ENCODE peak calls at places on chromosome 2, in eight cellular contexts. S is aorta, U is sigmoid colon, L is neural progenitor cell, B is A673, G is H9, R is right cardiac atrium, E is PC-9. P is an unnamed sample.

GRCh38 chr2:43139996-43140621 is 86.3 kb downstream of the ZFP36L2 start:
- DNase-seq in S (peak; percentile 71), U (no peak), L (no peak), B (no peak), G (no peak), R (peak; percentile 83), E (no peak), P (peak; percentile 85)

GRCh38 chr2:92073815-92074548 is 2797.2 kb upstream of the TEKT4 start:
- DNase-seq in S (peak; percentile 61), U (peak; percentile 47), L (no peak), B (no peak), G (peak; percentile 2), R (peak; percentile 39), E (no peak), P (peak; percentile 87)

GRCh38 chr2:224925822-224926124 is 116.5 kb downstream of the DOCK10 start:
- DNase-seq in S (no peak), U (no peak), L (no peak), B (no peak), G (no peak), R (no peak), E (no peak), P (no peak)

GRCh38 chr2:236667526-236667925 is 97.9 kb downstream of the ACKR3 start:
- DNase-seq in S (no peak), U (no peak), L (no peak), B (no peak), G (no peak), R (no peak), E (no peak), P (peak; percentile 81)

GRCh38 chr2:164542584-164543021 is 78.7 kb downstream of the GRB14 start:
- DNase-seq in S (no peak), U (no peak), L (no peak), B (peak; percentile 47), G (no peak), R (no peak), E (peak; percentile 78), P (no peak)

GRCh38 chr2:232527905-232528470 is 2.0 kb downstream of the CHRND start:
- DNase-seq in S (no peak), U (no peak), L (no peak), B (no peak), G (no peak), R (peak; percentile 15), E (no peak), P (no peak)

GRCh38 chr2:62196278-62196901 is 475 bp downstream of the B3GNT2 start:
- DNase-seq in S (peak; percentile 87), U (peak; percentile 81), L (no peak), B (peak; percentile 38), G (no peak), R (no peak), E (peak; percentile 39), P (no peak)

GRCh38 chr2:32061973-32062861 is 1.1 kb upstream of the SPAST start:
- DNase-seq in S (no peak), U (peak; percentile 78), L (peak; percentile 32), B (peak; percentile 33), G (peak; percentile 55), R (peak; percentile 71), E (peak; percentile 77), P (no peak)

GRCh38 chr2:113185643-113186315 is 12.0 kb downstream of the PSD4 start:
- DNase-seq in S (peak; percentile 49), U (no peak), L (no peak), B (no peak), G (no peak), R (peak; percentile 79), E (no peak), P (no peak)

GRCh38 chr2:221780281-221780688 is 208.2 kb upstream of the EPHA4 start:
- DNase-seq in S (no peak), U (no peak), L (peak; percentile 27), B (no peak), G (no peak), R (no peak), E (peak; percentile 75), P (no peak)

GRCh38 chr2:174332607-174333001 is 2.1 kb upstream of the SP9 start:
- DNase-seq in S (no peak), U (no peak), L (peak; percentile 80), B (peak; percentile 46), G (peak; percentile 73), R (no peak), E (no peak), P (no peak)

GRCh38 chr2:12796617-12797016 is 79.9 kb downstream of the TRIB2 start:
- DNase-seq in S (no peak), U (peak; percentile 70), L (peak; percentile 38), B (peak; percentile 61), G (no peak), R (peak; percentile 81), E (no peak), P (no peak)

GRCh38 chr2:43407826-43408783 is 181.7 kb upstream of the ZFP36L2 start:
- DNase-seq in S (no peak), U (no peak), L (no peak), B (peak; percentile 17), G (no peak), R (no peak), E (no peak), P (no peak)

GRCh38 chr2:240454031-240454901 is 18.8 kb downstream of the GPC1 start:
- DNase-seq in S (no peak), U (no peak), L (peak; percentile 42), B (no peak), G (no peak), R (peak; percentile 58), E (no peak), P (no peak)

GRCh38 chr2:44429034-44429433 is 67.3 kb downstream of the CAMKMT start:
- DNase-seq in S (no peak), U (no peak), L (no peak), B (no peak), G (no peak), R (no peak), E (peak; percentile 52), P (no peak)

GRCh38 chr2:136119717-136120675 is 2.0 kb upstream of the CXCR4 start:
- DNase-seq in S (no peak), U (no peak), L (no peak), B (no peak), G (no peak), R (no peak), E (no peak), P (no peak)

GRCh38 chr2:157685572-157685971 is 56.9 kb upstream of the ACVR1C start:
- DNase-seq in S (no peak), U (no peak), L (no peak), B (no peak), G (no peak), R (no peak), E (no peak), P (no peak)

GRCh38 chr2:85288244-85288725 is 39.5 kb downstream of the TGOLN2 start:
- DNase-seq in S (peak; percentile 36), U (no peak), L (peak; percentile 57), B (no peak), G (no peak), R (no peak), E (peak; percentile 99), P (no peak)

GRCh38 chr2:36455011-36455410 is 99.4 kb downstream of the CRIM1 start:
- DNase-seq in S (no peak), U (no peak), L (no peak), B (no peak), G (no peak), R (no peak), E (no peak), P (no peak)

GRCh38 chr2:36451512-36451911 is 95.9 kb downstream of the CRIM1 start:
- DNase-seq in S (no peak), U (no peak), L (no peak), B (no peak), G (no peak), R (no peak), E (no peak), P (no peak)

GRCh38 chr2:36452279-36452678 is 96.7 kb downstream of the CRIM1 start:
- DNase-seq in S (no peak), U (no peak), L (no peak), B (no peak), G (no peak), R (no peak), E (no peak), P (no peak)

GRCh38 chr2:36455788-36456187 is 100.2 kb downstream of the CRIM1 start:
- DNase-seq in S (no peak), U (no peak), L (peak; percentile 58), B (peak; percentile 45), G (no peak), R (no peak), E (no peak), P (no peak)

DNA sequence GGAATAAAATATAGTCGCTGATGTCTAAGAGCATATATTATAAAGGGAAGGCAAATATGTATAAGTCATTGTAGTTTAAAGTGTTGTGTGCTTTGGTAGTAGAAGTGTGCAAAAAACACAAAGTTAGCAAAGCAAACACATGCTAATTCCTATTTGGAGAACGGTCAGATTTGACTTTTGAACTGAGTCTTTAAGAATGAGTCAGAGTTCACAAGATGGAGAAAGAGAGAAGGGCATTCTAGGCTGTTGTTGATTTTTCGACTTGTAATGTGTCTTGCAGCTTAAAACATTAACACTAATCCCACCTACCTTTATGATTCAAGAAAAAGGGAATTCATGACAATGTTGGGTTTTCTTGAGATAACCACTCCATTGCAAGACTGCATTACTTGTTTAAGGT is 98.1 kb downstream of the CRIM1 start:
- DNase-seq in S (no peak), U (no peak), L (no peak), B (no peak), G (no peak), R (no peak), E (no peak), P (no peak)
- H3K4me1 ChIP-seq in S (peaks cover 30% of the 10 kb centered on the region), U (peaks cover 85% of the 10 kb centered on the region), L (peaks cover 13% of the 10 kb centered on the region), B (peaks cover 83% of the 10 kb centered on the region), G (peaks cover 17% of the 10 kb centered on the region), R (peaks cover 11% of the 10 kb centered on the region), E (peaks cover 3% of the 10 kb centered on the region), P (peaks cover 38% of the 10 kb centered on the region)

GRCh38 chr2:152445375-152445774 is 110.4 kb downstream of the FMNL2 start:
- DNase-seq in S (no peak), U (no peak), L (no peak), B (no peak), G (no peak), R (no peak), E (no peak), P (no peak)
- H3K27ac ChIP-seq in S (peak overlapping the region; percentile 36), U (peak overlapping the region; percentile 47), L (no peak overlapping the region), B (peak overlapping the region; percentile 51), G (no peak overlapping the region), R (peak overlapping the region; percentile 32), E (peak overlapping the region; percentile 41), P (peak overlapping the region; percentile 13)

GRCh38 chr2:215436705-215437570 is 1.1 kb upstream of the FN1 start:
- DNase-seq in S (peak; percentile 78), U (no peak), L (peak; percentile 68), B (no peak), G (peak; percentile 48), R (no peak), E (no peak), P (no peak)
- H3K4me1 ChIP-seq in S (peaks cover 2% of the 10 kb centered on the region), U (peaks cover 34% of the 10 kb centered on the region), L (peaks cover 16% of the 10 kb centered on the region), B (peaks cover 26% of the 10 kb centered on the region), G (no peaks in the 10 kb centered on the region), R (no peaks in the 10 kb centered on the region), E (peaks cover 23% of the 10 kb centered on the region), P (peaks cover 25% of the 10 kb centered on the region)

GRCh38 chr2:102780467-102780866 is 18.6 kb downstream of the TMEM182 start:
- DNase-seq in S (no peak), U (no peak), L (no peak), B (no peak), G (no peak), R (no peak), E (no peak), P (no peak)
- H3K27ac ChIP-seq in S (no peak overlapping the region), U (no peak overlapping the region), L (no peak overlapping the region), B (no peak overlapping the region), G (no peak overlapping the region), R (no peak overlapping the region), E (no peak overlapping the region), P (no peak overlapping the region)